ENCODE peak calls at places on chromosomes 11 and 22, in nine cellular contexts. R, F, D, E, T, S, N, V and M are unnamed samples.

GRCh38 chr11:876550-876949 is 33.9 kb downstream of the TSPAN4 start:
- DNase-seq in T (no peak), F (no peak), V (no peak), D (no peak), R (no peak), E (no peak), S (no peak), N (no peak), M (no peak)

GRCh38 chr11:122046846-122047245 is 69.2 kb downstream of the BLID start:
- DNase-seq in F (no peak), S (no peak), D (no peak), V (no peak), N (no peak), R (no peak), T (no peak), E (no peak), M (no peak)

GRCh38 chr11:13966486-13966885 is 4.0 kb downstream of the SPON1 start:
- DNase-seq in E (no peak), F (no peak), R (no peak), S (no peak), D (no peak), V (no peak), N (no peak), T (no peak), M (no peak)

GRCh38 chr11:11406652-11407051 is 53.6 kb upstream of the CSNK2A3 start:
- DNase-seq in N (no peak), R (no peak), D (no peak), S (no peak), V (no peak), T (no peak), F (no peak), E (no peak), M (no peak)

GRCh38 chr11:11450744-11451362 is 97.8 kb upstream of the CSNK2A3 start:
- DNase-seq in V (no peak), T (no peak), D (no peak), R (no peak), S (no peak), E (no peak), F (no peak), N (peak), M (no peak)

GRCh38 chr11:91792779-91793262 is 431.8 kb upstream of the FAT3 start:
- DNase-seq in F (no peak), D (no peak), E (no peak), T (no peak), S (no peak), N (no peak), R (no peak), V (no peak), M (no peak)

GRCh38 chr11:105177658-105178057 is 38.1 kb upstream of the CARD18 start:
- DNase-seq in V (no peak), T (no peak), F (no peak), S (no peak), N (peak), R (no peak), E (no peak), D (no peak), M (no peak)

GRCh38 chr11:64660706-64661105 is 62.3 kb downstream of the NRXN2 start:
- DNase-seq in V (no peak), N (no peak), S (no peak), F (no peak), T (no peak), E (no peak), R (no peak), D (no peak), M (no peak)

GRCh38 chr11:59898652-59899051 is 20.1 kb downstream of the OOSP3 start:
- DNase-seq in S (no peak), D (no peak), R (no peak), F (no peak), T (no peak), N (no peak), V (no peak), E (no peak), M (no peak)

GRCh38 chr11:17473071-17473744 is 3.4 kb downstream of the ABCC8 start:
- DNase-seq in R (peak), F (no peak), D (peak), V (no peak), S (no peak), N (peak), E (no peak), T (no peak), M (no peak)

GRCh38 chr11:32090774-32091370 is at the start of gene RCN1:
- DNase-seq in D (peak), N (peak), V (peak), T (peak), E (peak), F (no peak), R (peak), S (peak), M (peak)

GRCh38 chr11:130313383-130314183 is 1.1 kb downstream of the ZBTB44 start:
- DNase-seq in T (no peak), E (no peak), D (no peak), V (no peak), F (no peak), R (no peak), N (no peak), S (no peak), M (no peak)

GRCh38 chr22:18057568-18058209 is 20.1 kb upstream of the PEX26 start:
- DNase-seq in F (no peak), V (peak), T (no peak), S (peak), E (no peak), N (peak), D (no peak), R (peak), M (peak)

GRCh38 chr11:120400564-120401364 is 64.6 kb downstream of the ARHGEF12 start:
- DNase-seq in T (no peak), N (peak), R (peak), E (no peak), V (peak), F (no peak), S (no peak), D (peak), M (no peak)

GRCh38 chr11:65900125-65900898 is at the start of gene FOSL1:
- DNase-seq in R (peak), T (peak), N (peak), E (peak), D (peak), F (peak), V (peak), S (peak), M (peak)

GRCh38 chr22:25928038-25928437 is 186.1 kb downstream of the MYO18B start:
- DNase-seq in E (no peak), V (no peak), F (no peak), D (no peak), R (no peak), N (no peak), T (no peak), S (no peak), M (no peak)

GRCh38 chr22:50473088-50473487 is 1.7 kb downstream of the SBF1 start:
- DNase-seq in S (peak), D (no peak), V (no peak), E (no peak), R (no peak), F (peak), N (no peak), T (peak), M (no peak)

GRCh38 chr11:37322333-37323194 is 724.5 kb upstream of the RAG2 start:
- DNase-seq in D (no peak), N (no peak), T (no peak), R (no peak), E (no peak), S (no peak), F (no peak), V (no peak), M (no peak)

GRCh38 chr11:60924110-60924905 is at the start of gene TMEM132A:
- DNase-seq in V (peak), D (peak), S (no peak), T (no peak), R (no peak), N (peak), F (no peak), E (peak), M (no peak)

GRCh38 chr22:19807161-19807913 is 46.8 kb downstream of the TBX1 start:
- DNase-seq in N (no peak), F (no peak), E (no peak), T (no peak), S (no peak), V (no peak), D (no peak), R (no peak), M (no peak)

GRCh38 chr11:64314805-64315561 is 2.4 kb downstream of the TRMT112 start:
- DNase-seq in N (no peak), E (no peak), T (no peak), F (no peak), V (no peak), D (no peak), R (no peak), S (no peak), M (no peak)

GRCh38 chr11:35214792-35215193 is 75.8 kb downstream of the CD44 start:
- DNase-seq in D (peak), T (peak), R (no peak), V (no peak), N (peak), S (no peak), E (no peak), F (no peak), M (no peak)

GRCh38 chr11:87460269-87460668 is 422.5 kb downstream of the TMEM135 start:
- DNase-seq in E (no peak), N (no peak), T (no peak), S (no peak), F (no peak), D (no peak), R (no peak), V (no peak), M (no peak)

GRCh38 chr11:46366260-46366659 is 15.2 kb upstream of the MDK start:
- DNase-seq in V (no peak), N (no peak), F (no peak), T (no peak), E (no peak), R (no peak), S (no peak), D (no peak), M (no peak)

GRCh38 chr11:35282226-35282882 is 137.0 kb downstream of the SLC1A2 start:
- DNase-seq in T (no peak), D (no peak), R (no peak), S (no peak), N (no peak), V (no peak), E (no peak), F (no peak), M (no peak)

GRCh38 chr22:50731811-50732624 is 6.0 kb upstream of the ACR start:
- DNase-seq in S (peak), T (no peak), D (peak), R (peak), E (peak), F (peak), V (peak), N (peak), M (peak)

GRCh38 chr11:32430586-32431357 is 4.6 kb downstream of the WT1 start:
- DNase-seq in E (no peak), R (no peak), T (no peak), S (no peak), D (peak), V (peak), F (no peak), N (no peak), M (no peak)

GRCh38 chr11:1656061-1656441 is 26.5 kb downstream of the KRTAP5-5 start:
- DNase-seq in R (no peak), N (no peak), E (no peak), F (no peak), D (no peak), V (no peak), S (no peak), T (no peak), M (no peak)

GRCh38 chr22:48534395-48534958 is 1293.2 kb downstream of the BRD1 start:
- DNase-seq in N (no peak), T (no peak), R (no peak), E (no peak), F (no peak), D (no peak), S (no peak), V (no peak), M (no peak)

GRCh38 chr11:102413497-102413896 is 39.1 kb downstream of the TMEM123 start:
- DNase-seq in T (no peak), D (no peak), F (no peak), E (no peak), R (no peak), S (no peak), V (no peak), N (no peak), M (no peak)

GRCh38 chr22:46614070-46614931 is 5.9 kb upstream of the GRAMD4 start:
- DNase-seq in E (no peak), S (peak), R (no peak), V (peak), T (no peak), F (peak), D (no peak), N (no peak), M (no peak)

GRCh38 chr11:33687733-33688479 is 12.7 kb downstream of the C11orf91 start:
- DNase-seq in E (peak), D (peak), S (peak), V (peak), N (peak), R (peak), T (no peak), F (no peak), M (peak)

GRCh38 chr11:71999360-71999759 is 651 bp downstream of the IL18BP start:
- DNase-seq in S (no peak), D (no peak), T (no peak), R (no peak), F (no peak), V (no peak), E (no peak), N (no peak), M (no peak)

GRCh38 chr11:123690490-123690889 is 36.1 kb upstream of the SCN3B start:
- DNase-seq in D (no peak), F (no peak), N (no peak), E (no peak), T (no peak), S (no peak), R (no peak), V (no peak), M (no peak)

GRCh38 chr11:18394300-18394927 is at the start of gene LDHA:
- DNase-seq in R (peak), N (peak), D (peak), T (peak), E (peak), S (peak), V (peak), F (peak), M (peak)

GRCh38 chr11:68398870-68399865 is 61.4 kb upstream of the PPP6R3 start:
- DNase-seq in T (no peak), V (no peak), N (no peak), R (no peak), F (no peak), E (no peak), S (no peak), D (no peak), M (peak)

GRCh38 chr11:128021304-128022006 is 565.9 kb downstream of the ETS1 start:
- DNase-seq in F (no peak), E (no peak), D (peak), T (no peak), R (no peak), S (no peak), N (no peak), V (no peak), M (no peak)

GRCh38 chr11:415640-416041 is 842 bp upstream of the SIGIRR start:
- DNase-seq in N (no peak), D (no peak), V (no peak), R (peak), E (no peak), T (no peak), F (no peak), S (no peak), M (no peak)